ENCODE peak calls at places on chromosomes 12 and 14, in six cellular contexts. One of them, this sample, is unnamed.

GRCh38 chr12:12839886-12840285 is 26.7 kb downstream of the DDX47 start:
- ATAC-seq in GM12878: no peak
- ATAC-seq in upper lobe of left lung: no peak
- ATAC-seq in A549: peak
- ATAC-seq in HepG2: no peak
- ATAC-seq in K562: no peak
- ATAC-seq in this sample: no peak

GRCh38 chr12:31217356-31218130 is 108.4 kb downstream of the SINHCAF start:
- ATAC-seq in HepG2: no peak
- ATAC-seq in GM12878: no peak
- ATAC-seq in K562: no peak
- ATAC-seq in upper lobe of left lung: no peak
- ATAC-seq in A549: no peak
- ATAC-seq in this sample: no peak

GRCh38 chr14:72075649-72076334 is 143.6 kb downstream of the RGS6 start:
- ATAC-seq in upper lobe of left lung: no peak
- ATAC-seq in K562: no peak
- ATAC-seq in A549: no peak
- ATAC-seq in HepG2: no peak
- ATAC-seq in GM12878: no peak
- ATAC-seq in this sample: no peak

GRCh38 chr12:92297405-92297804 is 151.8 kb upstream of the BTG1 start:
- ATAC-seq in HepG2: no peak
- ATAC-seq in A549: no peak
- ATAC-seq in upper lobe of left lung: no peak
- ATAC-seq in K562: no peak
- ATAC-seq in GM12878: no peak
- ATAC-seq in this sample: no peak

GRCh38 chr14:66070542-66071319 is 415.4 kb upstream of the CCDC196 start:
- ATAC-seq in upper lobe of left lung: no peak
- ATAC-seq in A549: peak
- ATAC-seq in HepG2: peak
- ATAC-seq in K562: peak
- ATAC-seq in GM12878: peak
- ATAC-seq in this sample: no peak

GRCh38 chr12:52243774-52244614 is 11.0 kb downstream of the KRT7 start:
- ATAC-seq in GM12878: peak
- ATAC-seq in upper lobe of left lung: peak
- ATAC-seq in A549: peak
- ATAC-seq in HepG2: no peak
- ATAC-seq in K562: no peak
- ATAC-seq in this sample: peak

GRCh38 chr12:1332327-1332726 is 262.1 kb downstream of the FBXL14 start:
- ATAC-seq in K562: no peak
- ATAC-seq in GM12878: no peak
- ATAC-seq in HepG2: peak
- ATAC-seq in A549: no peak
- ATAC-seq in upper lobe of left lung: no peak
- ATAC-seq in this sample: no peak

GRCh38 chr12:11771895-11772502 is 122.5 kb downstream of the ETV6 start:
- ATAC-seq in GM12878: peak
- ATAC-seq in upper lobe of left lung: no peak
- ATAC-seq in K562: no peak
- ATAC-seq in A549: no peak
- ATAC-seq in HepG2: no peak
- ATAC-seq in this sample: no peak

GRCh38 chr12:102903318-102904007 is 13.6 kb downstream of the PAH start:
- ATAC-seq in A549: peak
- ATAC-seq in GM12878: peak
- ATAC-seq in K562: no peak
- ATAC-seq in upper lobe of left lung: no peak
- ATAC-seq in HepG2: peak
- ATAC-seq in this sample: no peak

GRCh38 chr14:76268013-76268376 is 107.9 kb upstream of the ESRRB start:
- ATAC-seq in HepG2: no peak
- ATAC-seq in K562: no peak
- ATAC-seq in GM12878: no peak
- ATAC-seq in A549: no peak
- ATAC-seq in upper lobe of left lung: no peak
- ATAC-seq in this sample: no peak

GRCh38 chr12:123532021-123532420 is 1.5 kb downstream of the RILPL1 start:
- ATAC-seq in HepG2: no peak
- ATAC-seq in K562: no peak
- ATAC-seq in upper lobe of left lung: no peak
- ATAC-seq in A549: no peak
- ATAC-seq in GM12878: peak
- ATAC-seq in this sample: no peak

GRCh38 chr14:21133896-21134295 is 22.0 kb downstream of the OR5AU1 start:
- ATAC-seq in HepG2: no peak
- ATAC-seq in upper lobe of left lung: no peak
- ATAC-seq in GM12878: no peak
- ATAC-seq in A549: no peak
- ATAC-seq in K562: peak
- ATAC-seq in this sample: no peak

GRCh38 chr14:96852823-96853422 is 55.7 kb downstream of the VRK1 start:
- ATAC-seq in GM12878: peak
- ATAC-seq in HepG2: peak
- ATAC-seq in upper lobe of left lung: no peak
- ATAC-seq in K562: peak
- ATAC-seq in A549: peak
- ATAC-seq in this sample: no peak

GRCh38 chr12:22406622-22407021 is 72.1 kb upstream of the ST8SIA1 start:
- ATAC-seq in GM12878: peak
- ATAC-seq in upper lobe of left lung: no peak
- ATAC-seq in HepG2: no peak
- ATAC-seq in A549: no peak
- ATAC-seq in K562: no peak
- ATAC-seq in this sample: no peak

GRCh38 chr14:51335521-51335920 is 95.5 kb downstream of the TMX1 start:
- ATAC-seq in GM12878: no peak
- ATAC-seq in upper lobe of left lung: peak
- ATAC-seq in HepG2: no peak
- ATAC-seq in K562: no peak
- ATAC-seq in A549: no peak
- ATAC-seq in this sample: peak

GRCh38 chr12:47721431-47721973 is 3.8 kb downstream of the ENDOU start:
- ATAC-seq in upper lobe of left lung: no peak
- ATAC-seq in K562: no peak
- ATAC-seq in GM12878: peak
- ATAC-seq in A549: no peak
- ATAC-seq in HepG2: no peak
- ATAC-seq in this sample: no peak

GRCh38 chr12:5522358-5523335 is 90.7 kb downstream of the NTF3 start:
- ATAC-seq in A549: no peak
- ATAC-seq in K562: no peak
- ATAC-seq in upper lobe of left lung: peak
- ATAC-seq in GM12878: no peak
- ATAC-seq in HepG2: no peak
- ATAC-seq in this sample: no peak

GRCh38 chr12:120263725-120264040 is 1.8 kb downstream of the PXN start:
- ATAC-seq in HepG2: no peak
- ATAC-seq in upper lobe of left lung: no peak
- ATAC-seq in K562: no peak
- ATAC-seq in A549: no peak
- ATAC-seq in GM12878: no peak
- ATAC-seq in this sample: no peak
- H3K4me3 ChIP-seq in HepG2: no peak
- H3K4me3 ChIP-seq in upper lobe of left lung: peak
- H3K4me3 ChIP-seq in K562: no peak
- H3K4me3 ChIP-seq in A549: peak
- H3K4me3 ChIP-seq in GM12878: no peak
- H3K4me3 ChIP-seq in this sample: peak

DNA sequence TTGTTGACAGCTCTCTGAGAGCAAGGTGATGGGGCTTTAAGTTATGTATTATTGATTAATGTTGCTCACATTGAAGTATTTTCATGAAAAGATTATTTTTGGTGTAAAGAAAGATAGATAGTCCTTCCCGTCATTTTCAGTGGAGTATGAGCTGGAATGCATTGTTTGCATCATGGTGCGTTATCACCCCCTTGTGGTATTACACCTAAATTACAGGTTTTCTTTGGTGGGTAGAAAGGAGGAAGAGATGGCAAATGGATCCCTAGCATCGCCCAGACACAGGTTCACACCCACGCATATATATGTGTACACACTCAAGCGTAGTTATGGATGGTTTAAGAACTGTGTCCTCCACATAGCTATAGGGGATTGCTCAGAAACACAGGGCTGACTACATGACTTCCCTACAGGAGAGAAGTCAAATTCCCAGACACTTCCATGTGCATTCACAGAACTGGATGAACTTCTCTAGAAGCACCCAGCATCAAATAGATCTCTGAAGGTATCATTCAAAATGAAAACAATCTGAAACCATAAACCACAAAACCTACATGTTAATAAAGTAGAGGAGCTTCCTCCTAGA is 14.4 kb upstream of the SERPINA10 start:
- ATAC-seq in A549: no peak
- ATAC-seq in HepG2: peak
- ATAC-seq in GM12878: no peak
- ATAC-seq in K562: no peak
- ATAC-seq in upper lobe of left lung: no peak
- ATAC-seq in this sample: no peak
- TF ChIP-seq CTCF in A549: no peak
- TF ChIP-seq CTCF in HepG2: peak
- TF ChIP-seq CTCF in GM12878: peak
- TF ChIP-seq CTCF in K562: peak
- TF ChIP-seq CTCF in upper lobe of left lung: no peak
- TF ChIP-seq CTCF in this sample: no peak

DNA sequence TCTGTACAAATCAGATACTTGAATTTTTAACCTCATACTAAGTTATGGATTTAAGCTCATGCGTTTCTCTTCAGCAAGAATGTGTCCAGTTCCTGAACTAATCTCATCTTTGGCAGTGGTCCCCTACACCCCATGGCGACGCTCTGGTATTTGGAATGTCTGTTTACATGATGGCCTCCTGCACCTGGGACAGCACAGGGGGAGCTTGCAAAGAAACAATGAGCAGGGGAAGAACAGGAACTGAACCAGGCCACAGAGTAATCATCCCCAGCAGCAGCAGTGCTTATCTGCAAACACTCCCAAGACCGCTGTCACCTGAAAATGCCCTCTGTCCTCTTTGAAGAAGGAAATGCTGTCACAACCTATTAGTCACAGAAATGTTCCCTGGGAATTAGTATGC is 279.6 kb upstream of the FLRT2 start:
- ATAC-seq in upper lobe of left lung: no peak
- ATAC-seq in K562: no peak
- ATAC-seq in A549: no peak
- ATAC-seq in GM12878: no peak
- ATAC-seq in HepG2: no peak
- ATAC-seq in this sample: no peak
- TF ChIP-seq EP300 in upper lobe of left lung: no peak
- TF ChIP-seq EP300 in K562: no peak
- TF ChIP-seq EP300 in A549: no peak
- TF ChIP-seq EP300 in GM12878: no peak
- TF ChIP-seq EP300 in HepG2: no peak
- TF ChIP-seq EP300 in this sample: no peak

GRCh38 chr14:22505751-22506710 is 83.0 kb downstream of the DAD1 start:
- ATAC-seq in GM12878: peak
- ATAC-seq in K562: no peak
- ATAC-seq in A549: no peak
- ATAC-seq in HepG2: no peak
- ATAC-seq in upper lobe of left lung: no peak
- ATAC-seq in this sample: no peak

GRCh38 chr14:22505309-22505708 is 83.7 kb downstream of the DAD1 start:
- ATAC-seq in A549: no peak
- ATAC-seq in upper lobe of left lung: no peak
- ATAC-seq in K562: no peak
- ATAC-seq in GM12878: no peak
- ATAC-seq in HepG2: no peak
- ATAC-seq in this sample: no peak

GRCh38 chr14:22508150-22508457 is 80.9 kb downstream of the DAD1 start:
- ATAC-seq in HepG2: no peak
- ATAC-seq in upper lobe of left lung: no peak
- ATAC-seq in K562: no peak
- ATAC-seq in A549: no peak
- ATAC-seq in GM12878: no peak
- ATAC-seq in this sample: no peak

GRCh38 chr14:22508662-22509035 is 80.4 kb downstream of the DAD1 start:
- ATAC-seq in A549: no peak
- ATAC-seq in K562: no peak
- ATAC-seq in HepG2: no peak
- ATAC-seq in GM12878: no peak
- ATAC-seq in upper lobe of left lung: no peak
- ATAC-seq in this sample: no peak

GRCh38 chr14:22506778-22507351 is 82.2 kb downstream of the DAD1 start:
- ATAC-seq in GM12878: peak
- ATAC-seq in K562: no peak
- ATAC-seq in upper lobe of left lung: no peak
- ATAC-seq in A549: no peak
- ATAC-seq in HepG2: no peak
- ATAC-seq in this sample: no peak
- H3K4me3 ChIP-seq in GM12878: peak
- H3K4me3 ChIP-seq in K562: no peak
- H3K4me3 ChIP-seq in upper lobe of left lung: no peak
- H3K4me3 ChIP-seq in A549: no peak
- H3K4me3 ChIP-seq in HepG2: no peak
- H3K4me3 ChIP-seq in this sample: no peak